ENCODE peak calls at places on chromosomes 11 and 22, in nine cellular contexts. O, N, Q, G, A, F, Y, C and W are unnamed samples.

GRCh38 chr22:45499746-45500145 is 2.9 kb upstream of the FBLN1 start:
- DNase-seq in O (no peak), N (no peak), Q (no peak), G (no peak), A (no peak), F (peak), Y (no peak), C (no peak), W (no peak)

GRCh38 chr11:116590844-116591575 is 181.8 kb downstream of the BUD13 start:
- DNase-seq in O (no peak), N (no peak), Q (no peak), G (no peak), A (no peak), F (no peak), Y (no peak), C (no peak), W (no peak)

GRCh38 chr11:6523253-6523652 is 26.2 kb downstream of the DNHD1 start:
- DNase-seq in O (no peak), N (no peak), Q (no peak), G (no peak), A (no peak), F (no peak), Y (no peak), C (no peak), W (no peak)

GRCh38 chr22:25403752-25404471 is 160.6 kb upstream of the GRK3 start:
- DNase-seq in O (no peak), N (peak), Q (no peak), G (peak), A (peak), F (no peak), Y (no peak), C (no peak), W (no peak)

GRCh38 chr11:97140885-97141494 is 751.2 kb downstream of the JRKL start:
- DNase-seq in O (no peak), N (peak), Q (peak), G (peak), A (peak), F (no peak), Y (no peak), C (no peak), W (no peak)

GRCh38 chr11:117199061-117199915 is at the start of gene TAGLN:
- DNase-seq in O (no peak), N (peak), Q (no peak), G (no peak), A (peak), F (peak), Y (no peak), C (no peak), W (no peak)

GRCh38 chr11:126465573-126466287 is 110.2 kb downstream of the ST3GAL4 start:
- DNase-seq in O (peak), N (no peak), Q (peak), G (no peak), A (no peak), F (no peak), Y (no peak), C (peak), W (no peak)

GRCh38 chr11:111035746-111036145 is 209.8 kb upstream of the POU2AF2 start:
- DNase-seq in O (no peak), N (no peak), Q (no peak), G (no peak), A (no peak), F (no peak), Y (no peak), C (no peak), W (no peak)

GRCh38 chr11:36376315-36376887 is 80.3 kb downstream of the PRR5L start:
- DNase-seq in O (no peak), N (peak), Q (no peak), G (peak), A (no peak), F (no peak), Y (no peak), C (no peak), W (no peak)

GRCh38 chr22:45007247-45007945 is 2.4 kb downstream of the PHF21B start:
- DNase-seq in O (no peak), N (peak), Q (no peak), G (peak), A (peak), F (no peak), Y (no peak), C (no peak), W (no peak)

GRCh38 chr22:35206889-35207288 is 50.4 kb upstream of the HMGXB4 start:
- DNase-seq in O (no peak), N (no peak), Q (no peak), G (no peak), A (no peak), F (no peak), Y (no peak), C (no peak), W (no peak)

GRCh38 chr11:2137202-2138071 is 1.8 kb downstream of the IGF2 start:
- DNase-seq in O (no peak), N (peak), Q (no peak), G (peak), A (no peak), F (peak), Y (no peak), C (no peak), W (no peak)

GRCh38 chr11:64419818-64420485 is 61.0 kb downstream of the RPS6KA4 start:
- DNase-seq in O (no peak), N (no peak), Q (no peak), G (no peak), A (no peak), F (no peak), Y (no peak), C (no peak), W (no peak)

GRCh38 chr22:27241430-27242110 is 560.0 kb downstream of the MN1 start:
- DNase-seq in O (no peak), N (no peak), Q (no peak), G (no peak), A (no peak), F (peak), Y (no peak), C (no peak), W (no peak)

GRCh38 chr11:130677486-130678153 is 229.2 kb downstream of the ADAMTS15 start:
- DNase-seq in O (no peak), N (peak), Q (no peak), G (no peak), A (peak), F (no peak), Y (peak), C (no peak), W (no peak)

DNA sequence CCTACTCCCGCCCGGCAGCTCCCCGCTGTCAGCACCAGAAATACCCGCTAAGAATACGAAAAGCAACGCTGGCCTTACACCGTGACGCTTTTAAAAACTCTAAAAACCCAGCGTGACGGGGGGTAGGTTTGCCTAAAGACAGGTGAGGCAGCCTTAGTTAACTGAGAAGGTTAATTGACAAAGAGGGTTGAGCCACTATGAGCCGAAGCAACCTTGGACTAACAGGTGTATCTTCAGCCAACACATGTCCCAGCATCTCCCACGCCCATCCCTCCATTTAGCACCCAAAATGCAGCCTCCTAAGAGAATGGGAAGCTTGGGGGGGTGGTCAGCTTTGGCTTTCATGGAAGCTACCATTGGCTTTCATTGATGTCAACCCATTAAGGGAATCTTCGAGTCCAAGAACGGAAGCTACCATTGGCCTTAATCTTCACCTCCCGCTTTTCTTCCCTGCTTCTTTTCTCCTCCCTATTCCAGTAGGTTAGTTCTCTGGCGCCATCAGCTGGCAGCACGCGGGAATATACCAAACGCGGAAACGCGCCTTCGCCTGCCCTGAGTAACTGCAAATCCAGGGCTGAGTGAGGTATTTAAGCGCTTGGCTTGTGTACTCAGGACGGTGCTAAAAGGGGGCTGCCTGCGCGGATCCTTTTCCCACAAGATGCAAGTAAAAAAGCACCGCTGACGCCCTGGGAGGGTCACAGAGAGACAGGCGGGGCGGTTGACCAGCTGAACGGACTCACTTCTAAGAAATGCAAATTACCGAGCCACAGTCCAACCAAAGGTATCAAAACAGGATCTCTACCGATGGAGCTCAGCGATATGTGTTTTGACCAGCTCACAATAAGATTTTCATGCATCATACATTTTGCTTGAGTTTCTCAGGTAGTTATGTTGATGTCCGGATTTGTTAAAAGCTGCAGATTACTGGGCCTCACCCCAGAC is 38.5 kb upstream of the GLYATL1 start:
- DNase-seq in O (no peak), N (peak), Q (peak), G (peak), A (peak), F (peak), Y (no peak), C (no peak), W (no peak)
- H3K4me3 ChIP-seq in O (no peak), N (peak), Q (no peak), G (no peak), A (no peak), F (no peak), Y (no peak), C (no peak), W (no peak)

GRCh38 chr22:19756288-19757128 is 4.1 kb upstream of the TBX1 start:
- DNase-seq in O (peak), N (peak), Q (peak), G (peak), A (no peak), F (no peak), Y (no peak), C (peak), W (peak)
- H3K4me3 ChIP-seq in O (no peak), N (peak), Q (peak), G (peak), A (peak), F (peak), Y (no peak), C (peak), W (peak)

DNA sequence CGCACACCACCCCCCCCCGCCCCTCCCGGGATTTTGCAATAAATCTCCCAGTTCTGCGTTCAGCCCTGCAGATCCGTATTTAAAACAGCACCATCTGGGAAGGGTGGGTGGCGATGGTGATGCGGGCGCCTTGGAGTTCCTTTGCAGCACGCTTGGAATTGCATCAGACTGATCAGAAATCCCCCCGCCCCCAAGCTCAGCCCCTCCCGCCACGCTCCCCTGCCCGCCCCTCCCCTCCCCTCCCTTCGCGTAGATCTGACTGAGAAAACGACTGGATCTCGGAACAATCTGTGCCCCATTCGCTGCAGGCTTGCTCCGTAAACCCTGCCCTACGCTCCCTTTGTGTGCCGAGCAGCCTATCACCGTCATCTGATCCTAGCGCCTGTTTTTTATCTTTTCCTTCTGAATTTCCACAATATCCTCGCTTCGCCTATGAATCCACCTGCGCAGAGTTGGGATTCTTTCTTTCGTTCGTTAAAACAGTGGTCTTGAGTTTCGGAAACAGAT is 18.1 kb upstream of the BDNF start:
- DNase-seq in O (no peak), N (peak), Q (no peak), G (peak), A (peak), F (no peak), Y (no peak), C (no peak), W (no peak)
- H3K4me3 ChIP-seq in O (no peak), N (peak), Q (no peak), G (no peak), A (peak), F (peak), Y (peak), C (no peak), W (no peak)

GRCh38 chr11:37907461-37908223 is 1309.6 kb upstream of the RAG2 start:
- DNase-seq in O (no peak), N (no peak), Q (no peak), G (no peak), A (no peak), F (no peak), Y (no peak), C (no peak), W (no peak)
- H3K4me3 ChIP-seq in O (no peak), N (no peak), Q (no peak), G (no peak), A (no peak), F (no peak), Y (no peak), C (no peak), W (no peak)

DNA sequence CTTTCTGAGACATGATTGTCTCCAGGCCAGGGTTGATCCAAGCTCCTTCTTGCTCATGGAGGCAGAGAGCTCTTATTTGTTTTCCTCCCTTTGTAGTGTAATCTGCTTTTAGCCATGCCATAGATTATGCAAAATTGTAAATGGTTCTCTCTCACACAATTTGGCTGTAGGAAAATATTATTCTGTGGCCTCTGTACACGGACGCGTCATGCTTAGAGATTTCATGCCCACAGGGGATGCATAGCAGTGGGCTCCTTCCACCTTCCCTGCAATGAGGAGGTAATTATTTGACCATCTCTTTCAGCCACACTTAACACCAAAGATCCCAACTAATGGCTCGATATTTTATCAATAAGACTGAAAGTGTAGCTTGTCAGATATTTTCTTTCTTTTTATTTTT is 37.6 kb upstream of the GNAZ start:
- DNase-seq in O (no peak), N (no peak), Q (no peak), G (no peak), A (no peak), F (no peak), Y (no peak), C (no peak), W (no peak)
- H3K4me3 ChIP-seq in O (no peak), N (no peak), Q (no peak), G (no peak), A (no peak), F (no peak), Y (no peak), C (no peak), W (no peak)

GRCh38 chr11:95242990-95243590 is 12.1 kb upstream of the SESN3 start:
- DNase-seq in O (no peak), N (no peak), Q (no peak), G (no peak), A (no peak), F (no peak), Y (no peak), C (no peak), W (no peak)
- H3K4me3 ChIP-seq in O (no peak), N (no peak), Q (no peak), G (no peak), A (no peak), F (no peak), Y (no peak), C (no peak), W (no peak)

DNA sequence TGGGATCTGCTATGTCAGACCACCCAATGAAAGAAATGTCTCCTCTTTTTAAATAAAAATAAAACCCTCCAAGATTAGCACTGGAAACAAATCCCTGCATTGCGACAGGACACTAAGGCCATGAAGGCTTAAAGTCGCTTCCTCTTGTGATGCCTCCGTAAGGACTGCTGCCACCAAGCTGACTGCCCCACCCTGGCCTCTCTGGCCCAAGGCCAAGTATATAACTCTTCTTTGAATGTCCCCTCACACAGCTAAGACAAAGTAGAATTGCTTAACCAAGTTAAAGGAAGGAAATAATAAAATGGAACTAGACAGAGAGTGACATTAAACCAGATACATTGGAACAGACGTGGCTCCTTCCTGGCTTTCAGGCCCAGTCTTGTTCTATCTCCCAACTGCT is 7.5 kb upstream of the NRGN start:
- DNase-seq in O (no peak), N (no peak), Q (no peak), G (no peak), A (no peak), F (no peak), Y (no peak), C (no peak), W (no peak)
- H3K4me3 ChIP-seq in O (no peak), N (no peak), Q (no peak), G (no peak), A (no peak), F (no peak), Y (no peak), C (no peak), W (no peak)